ENCODE peak calls at places on chromosomes 12 and 14, in four cellular contexts. One of them, this sample, is unnamed.

GRCh38 chr12:57046947-57047890 is 2.7 kb downstream of the MYO1A start:
- DNase-seq in endothelial cell: no peak
- DNase-seq in heart left ventricle: peak; percentile 33
- DNase-seq in cardiac muscle cell: no peak
- DNase-seq in this sample: no peak

GRCh38 chr14:68253878-68254528 is 434.4 kb downstream of the RAD51B start:
- DNase-seq in endothelial cell: no peak
- DNase-seq in heart left ventricle: no peak
- DNase-seq in cardiac muscle cell: no peak
- DNase-seq in this sample: no peak

GRCh38 chr14:102527255-102528232 is 18.0 kb upstream of the ANKRD9 start:
- DNase-seq in endothelial cell: no peak
- DNase-seq in heart left ventricle: no peak
- DNase-seq in cardiac muscle cell: no peak
- DNase-seq in this sample: no peak

GRCh38 chr14:67571275-67571990 is 28.6 kb downstream of the PIGH start:
- DNase-seq in endothelial cell: peak; percentile 74
- DNase-seq in heart left ventricle: peak; percentile 63
- DNase-seq in cardiac muscle cell: peak; percentile 66
- DNase-seq in this sample: no peak

GRCh38 chr14:103058209-103059055 is 1.1 kb upstream of the CDC42BPB start:
- DNase-seq in endothelial cell: no peak
- DNase-seq in heart left ventricle: no peak
- DNase-seq in cardiac muscle cell: peak; percentile 75
- DNase-seq in this sample: no peak

GRCh38 chr14:92400579-92401444 is 77.8 kb downstream of the SLC24A4 start:
- DNase-seq in endothelial cell: no peak
- DNase-seq in heart left ventricle: no peak
- DNase-seq in cardiac muscle cell: no peak
- DNase-seq in this sample: no peak

GRCh38 chr14:84961637-84962036 is 568.3 kb upstream of the FLRT2 start:
- DNase-seq in endothelial cell: no peak
- DNase-seq in heart left ventricle: peak; percentile 29
- DNase-seq in cardiac muscle cell: no peak
- DNase-seq in this sample: no peak

GRCh38 chr14:99047436-99048110 is 224.4 kb downstream of the BCL11B start:
- DNase-seq in endothelial cell: no peak
- DNase-seq in heart left ventricle: no peak
- DNase-seq in cardiac muscle cell: no peak
- DNase-seq in this sample: no peak

GRCh38 chr12:130713581-130713991 is 2.5 kb downstream of the RIMBP2 start:
- DNase-seq in endothelial cell: no peak
- DNase-seq in heart left ventricle: no peak
- DNase-seq in cardiac muscle cell: no peak
- DNase-seq in this sample: no peak

GRCh38 chr12:91138337-91138905 is 27.1 kb upstream of the LUM start:
- DNase-seq in endothelial cell: no peak
- DNase-seq in heart left ventricle: no peak
- DNase-seq in cardiac muscle cell: no peak
- DNase-seq in this sample: no peak

GRCh38 chr12:121789800-121790748 is 3.4 kb downstream of the RHOF start:
- DNase-seq in endothelial cell: peak; percentile 70
- DNase-seq in heart left ventricle: peak; percentile 75
- DNase-seq in cardiac muscle cell: no peak
- DNase-seq in this sample: no peak

GRCh38 chr14:52076334-52076733 is 7.5 kb upstream of the NID2 start:
- DNase-seq in endothelial cell: no peak
- DNase-seq in heart left ventricle: peak; percentile 36
- DNase-seq in cardiac muscle cell: no peak
- DNase-seq in this sample: no peak

GRCh38 chr12:127284021-127284420 is 982.9 kb upstream of the TMEM132C start:
- DNase-seq in endothelial cell: no peak
- DNase-seq in heart left ventricle: no peak
- DNase-seq in cardiac muscle cell: no peak
- DNase-seq in this sample: no peak

GRCh38 chr14:105748204-105748578 is 221.8 kb downstream of the TMEM121 start:
- DNase-seq in endothelial cell: no peak
- DNase-seq in heart left ventricle: peak; percentile 68
- DNase-seq in cardiac muscle cell: no peak
- DNase-seq in this sample: peak; percentile 24

GRCh38 chr14:76484355-76484754 is 108.4 kb downstream of the ESRRB start:
- DNase-seq in endothelial cell: no peak
- DNase-seq in heart left ventricle: no peak
- DNase-seq in cardiac muscle cell: no peak
- DNase-seq in this sample: no peak

GRCh38 chr12:78530065-78530765 is 334.4 kb upstream of the SYT1 start:
- DNase-seq in endothelial cell: no peak
- DNase-seq in heart left ventricle: no peak
- DNase-seq in cardiac muscle cell: no peak
- DNase-seq in this sample: no peak

GRCh38 chr12:4812621-4813327 is 92.6 kb downstream of the GALNT8 start:
- DNase-seq in endothelial cell: no peak
- DNase-seq in heart left ventricle: no peak
- DNase-seq in cardiac muscle cell: no peak
- DNase-seq in this sample: no peak

GRCh38 chr12:80412343-80412953 is 31.6 kb upstream of the PTPRQ start:
- DNase-seq in endothelial cell: no peak
- DNase-seq in heart left ventricle: no peak
- DNase-seq in cardiac muscle cell: peak; percentile 81
- DNase-seq in this sample: peak; percentile 23

GRCh38 chr14:40417777-40418401 is 985.7 kb upstream of the FBXO33 start:
- DNase-seq in endothelial cell: peak; percentile 67
- DNase-seq in heart left ventricle: no peak
- DNase-seq in cardiac muscle cell: peak; percentile 65
- DNase-seq in this sample: no peak

GRCh38 chr12:105464426-105464825 is 133.9 kb downstream of the C12orf75 start:
- DNase-seq in endothelial cell: no peak
- DNase-seq in heart left ventricle: no peak
- DNase-seq in cardiac muscle cell: no peak
- DNase-seq in this sample: no peak

GRCh38 chr12:110658882-110659281 is 30.0 kb downstream of the HVCN1 start:
- DNase-seq in endothelial cell: peak; percentile 5
- DNase-seq in heart left ventricle: no peak
- DNase-seq in cardiac muscle cell: no peak
- DNase-seq in this sample: no peak

GRCh38 chr12:128573907-128574306 is 249.9 kb downstream of the SLC15A4 start:
- DNase-seq in endothelial cell: no peak
- DNase-seq in heart left ventricle: no peak
- DNase-seq in cardiac muscle cell: no peak
- DNase-seq in this sample: no peak

GRCh38 chr12:5441497-5442236 is 9.8 kb downstream of the NTF3 start:
- DNase-seq in endothelial cell: no peak
- DNase-seq in heart left ventricle: no peak
- DNase-seq in cardiac muscle cell: no peak
- DNase-seq in this sample: no peak

GRCh38 chr12:54401127-54401526 is 16.6 kb upstream of the ZNF385A start:
- DNase-seq in endothelial cell: no peak
- DNase-seq in heart left ventricle: no peak
- DNase-seq in cardiac muscle cell: no peak
- DNase-seq in this sample: no peak

GRCh38 chr14:100827751-100828447 is 2.0 kb downstream of the MEG3 start:
- DNase-seq in endothelial cell: no peak
- DNase-seq in heart left ventricle: no peak
- DNase-seq in cardiac muscle cell: no peak
- DNase-seq in this sample: no peak

GRCh38 chr14:26820101-26820500 is 222.3 kb upstream of the NOVA1 start:
- DNase-seq in endothelial cell: no peak
- DNase-seq in heart left ventricle: no peak
- DNase-seq in cardiac muscle cell: no peak
- DNase-seq in this sample: no peak

GRCh38 chr14:80465541-80466220 is 254.4 kb upstream of the DIO2 start:
- DNase-seq in endothelial cell: no peak
- DNase-seq in heart left ventricle: no peak
- DNase-seq in cardiac muscle cell: no peak
- DNase-seq in this sample: no peak

GRCh38 chr12:55713721-55714120 is 2.1 kb upstream of the BLOC1S1 start:
- DNase-seq in endothelial cell: no peak
- DNase-seq in heart left ventricle: no peak
- DNase-seq in cardiac muscle cell: no peak
- DNase-seq in this sample: no peak

GRCh38 chr12:5969974-5970690 is 25.1 kb upstream of the ANO2 start:
- DNase-seq in endothelial cell: no peak
- DNase-seq in heart left ventricle: no peak
- DNase-seq in cardiac muscle cell: no peak
- DNase-seq in this sample: no peak

GRCh38 chr12:104651812-104652211 is 195.1 kb downstream of the CHST11 start:
- DNase-seq in endothelial cell: no peak
- DNase-seq in heart left ventricle: no peak
- DNase-seq in cardiac muscle cell: no peak
- DNase-seq in this sample: no peak

GRCh38 chr14:31994391-31995033 is 82.6 kb upstream of the ARHGAP5 start:
- DNase-seq in endothelial cell: no peak
- DNase-seq in heart left ventricle: no peak
- DNase-seq in cardiac muscle cell: no peak
- DNase-seq in this sample: no peak

GRCh38 chr12:57270966-57271470 is 20.0 kb upstream of the STAC3 start:
- DNase-seq in endothelial cell: no peak
- DNase-seq in heart left ventricle: no peak
- DNase-seq in cardiac muscle cell: peak; percentile 54
- DNase-seq in this sample: no peak

GRCh38 chr12:88185988-88186387 is 43.9 kb downstream of the TMTC3 start:
- DNase-seq in endothelial cell: no peak
- DNase-seq in heart left ventricle: no peak
- DNase-seq in cardiac muscle cell: no peak
- DNase-seq in this sample: no peak

GRCh38 chr12:44240186-44240585 is 404.3 kb downstream of the TMEM117 start:
- DNase-seq in endothelial cell: no peak
- DNase-seq in heart left ventricle: no peak
- DNase-seq in cardiac muscle cell: no peak
- DNase-seq in this sample: no peak